ENCODE peak calls at places on chromosome 4, in eight cellular contexts. One of them, this sample, is unnamed.

GRCh38 chr4:154612472-154613414 is at the start of gene FGG:
- DNase-seq in activated naive CD4-positive, alpha-beta T cell treated with anti-CD3 and anti-CD28 coated beads for 36 hours: no peak
- DNase-seq in NCI-H345: no peak
- DNase-seq in head of caudate nucleus: no peak
- DNase-seq in NAMALWA: no peak
- DNase-seq in stimulated activated CD8-positive, alpha-beta memory T cell treated with anti-CD3 and anti-CD28 coated beads, Interleukin-15, amount 100 ng/mL, for 4 hours: no peak
- DNase-seq in hypothalamus: no peak
- DNase-seq in lung microvascular endothelial cell: no peak
- DNase-seq in this sample: no peak

GRCh38 chr4:84501721-84502267 is 2.7 kb upstream of the NKX6-1 start:
- DNase-seq in stimulated activated CD8-positive, alpha-beta memory T cell treated with anti-CD3 and anti-CD28 coated beads, Interleukin-15, amount 100 ng/mL, for 4 hours: no peak
- DNase-seq in head of caudate nucleus: no peak
- DNase-seq in hypothalamus: no peak
- DNase-seq in NCI-H345: no peak
- DNase-seq in NAMALWA: no peak
- DNase-seq in activated naive CD4-positive, alpha-beta T cell treated with anti-CD3 and anti-CD28 coated beads for 36 hours: no peak
- DNase-seq in lung microvascular endothelial cell: no peak
- DNase-seq in this sample: no peak

GRCh38 chr4:39905656-39906055 is 72.1 kb downstream of the PDS5A start:
- DNase-seq in lung microvascular endothelial cell: no peak
- DNase-seq in stimulated activated CD8-positive, alpha-beta memory T cell treated with anti-CD3 and anti-CD28 coated beads, Interleukin-15, amount 100 ng/mL, for 4 hours: no peak
- DNase-seq in activated naive CD4-positive, alpha-beta T cell treated with anti-CD3 and anti-CD28 coated beads for 36 hours: no peak
- DNase-seq in NAMALWA: no peak
- DNase-seq in head of caudate nucleus: no peak
- DNase-seq in NCI-H345: no peak
- DNase-seq in hypothalamus: no peak
- DNase-seq in this sample: no peak

GRCh38 chr4:5471691-5472090 is 236.7 kb downstream of the EVC2 start:
- DNase-seq in activated naive CD4-positive, alpha-beta T cell treated with anti-CD3 and anti-CD28 coated beads for 36 hours: no peak
- DNase-seq in stimulated activated CD8-positive, alpha-beta memory T cell treated with anti-CD3 and anti-CD28 coated beads, Interleukin-15, amount 100 ng/mL, for 4 hours: no peak
- DNase-seq in lung microvascular endothelial cell: no peak
- DNase-seq in NAMALWA: no peak
- DNase-seq in NCI-H345: no peak
- DNase-seq in hypothalamus: no peak
- DNase-seq in head of caudate nucleus: peak
- DNase-seq in this sample: no peak

GRCh38 chr4:6720202-6720699 is 4.3 kb downstream of the BLOC1S4 start:
- DNase-seq in activated naive CD4-positive, alpha-beta T cell treated with anti-CD3 and anti-CD28 coated beads for 36 hours: peak
- DNase-seq in hypothalamus: peak
- DNase-seq in NAMALWA: peak
- DNase-seq in NCI-H345: peak
- DNase-seq in head of caudate nucleus: peak
- DNase-seq in lung microvascular endothelial cell: peak
- DNase-seq in stimulated activated CD8-positive, alpha-beta memory T cell treated with anti-CD3 and anti-CD28 coated beads, Interleukin-15, amount 100 ng/mL, for 4 hours: peak
- DNase-seq in this sample: peak

GRCh38 chr4:10203851-10204250 is 87.3 kb upstream of the WDR1 start:
- DNase-seq in hypothalamus: no peak
- DNase-seq in NAMALWA: no peak
- DNase-seq in lung microvascular endothelial cell: no peak
- DNase-seq in NCI-H345: no peak
- DNase-seq in head of caudate nucleus: no peak
- DNase-seq in stimulated activated CD8-positive, alpha-beta memory T cell treated with anti-CD3 and anti-CD28 coated beads, Interleukin-15, amount 100 ng/mL, for 4 hours: no peak
- DNase-seq in activated naive CD4-positive, alpha-beta T cell treated with anti-CD3 and anti-CD28 coated beads for 36 hours: no peak
- DNase-seq in this sample: no peak

GRCh38 chr4:106063009-106063408 is 167.7 kb downstream of the NPNT start:
- DNase-seq in stimulated activated CD8-positive, alpha-beta memory T cell treated with anti-CD3 and anti-CD28 coated beads, Interleukin-15, amount 100 ng/mL, for 4 hours: no peak
- DNase-seq in NCI-H345: no peak
- DNase-seq in hypothalamus: no peak
- DNase-seq in lung microvascular endothelial cell: no peak
- DNase-seq in NAMALWA: no peak
- DNase-seq in activated naive CD4-positive, alpha-beta T cell treated with anti-CD3 and anti-CD28 coated beads for 36 hours: no peak
- DNase-seq in head of caudate nucleus: no peak
- DNase-seq in this sample: no peak

GRCh38 chr4:169859366-169860216 is 101.8 kb upstream of the HPF1 start:
- DNase-seq in hypothalamus: no peak
- DNase-seq in head of caudate nucleus: no peak
- DNase-seq in stimulated activated CD8-positive, alpha-beta memory T cell treated with anti-CD3 and anti-CD28 coated beads, Interleukin-15, amount 100 ng/mL, for 4 hours: no peak
- DNase-seq in activated naive CD4-positive, alpha-beta T cell treated with anti-CD3 and anti-CD28 coated beads for 36 hours: no peak
- DNase-seq in lung microvascular endothelial cell: peak
- DNase-seq in NCI-H345: no peak
- DNase-seq in NAMALWA: no peak
- DNase-seq in this sample: no peak

GRCh38 chr4:1518997-1519700 is 112.9 kb upstream of the NKX1-1 start:
- DNase-seq in lung microvascular endothelial cell: no peak
- DNase-seq in NCI-H345: no peak
- DNase-seq in stimulated activated CD8-positive, alpha-beta memory T cell treated with anti-CD3 and anti-CD28 coated beads, Interleukin-15, amount 100 ng/mL, for 4 hours: no peak
- DNase-seq in head of caudate nucleus: no peak
- DNase-seq in NAMALWA: no peak
- DNase-seq in activated naive CD4-positive, alpha-beta T cell treated with anti-CD3 and anti-CD28 coated beads for 36 hours: no peak
- DNase-seq in hypothalamus: no peak
- DNase-seq in this sample: no peak

GRCh38 chr4:79247695-79248394 is 78.0 kb downstream of the NAA11 start:
- DNase-seq in NCI-H345: no peak
- DNase-seq in NAMALWA: no peak
- DNase-seq in activated naive CD4-positive, alpha-beta T cell treated with anti-CD3 and anti-CD28 coated beads for 36 hours: no peak
- DNase-seq in stimulated activated CD8-positive, alpha-beta memory T cell treated with anti-CD3 and anti-CD28 coated beads, Interleukin-15, amount 100 ng/mL, for 4 hours: no peak
- DNase-seq in hypothalamus: no peak
- DNase-seq in head of caudate nucleus: no peak
- DNase-seq in lung microvascular endothelial cell: no peak
- DNase-seq in this sample: no peak

GRCh38 chr4:84913176-84913575 is 53.3 kb downstream of the WDFY3 start:
- DNase-seq in lung microvascular endothelial cell: no peak
- DNase-seq in hypothalamus: no peak
- DNase-seq in head of caudate nucleus: no peak
- DNase-seq in NAMALWA: no peak
- DNase-seq in activated naive CD4-positive, alpha-beta T cell treated with anti-CD3 and anti-CD28 coated beads for 36 hours: no peak
- DNase-seq in stimulated activated CD8-positive, alpha-beta memory T cell treated with anti-CD3 and anti-CD28 coated beads, Interleukin-15, amount 100 ng/mL, for 4 hours: no peak
- DNase-seq in NCI-H345: no peak
- DNase-seq in this sample: no peak

GRCh38 chr4:102272318-102272717 is 73.0 kb downstream of the SLC39A8 start:
- DNase-seq in stimulated activated CD8-positive, alpha-beta memory T cell treated with anti-CD3 and anti-CD28 coated beads, Interleukin-15, amount 100 ng/mL, for 4 hours: no peak
- DNase-seq in activated naive CD4-positive, alpha-beta T cell treated with anti-CD3 and anti-CD28 coated beads for 36 hours: no peak
- DNase-seq in lung microvascular endothelial cell: no peak
- DNase-seq in NAMALWA: no peak
- DNase-seq in hypothalamus: no peak
- DNase-seq in head of caudate nucleus: no peak
- DNase-seq in NCI-H345: no peak
- DNase-seq in this sample: no peak

GRCh38 chr4:146051724-146052396 is 113.2 kb upstream of the ZNF827 start:
- DNase-seq in hypothalamus: no peak
- DNase-seq in activated naive CD4-positive, alpha-beta T cell treated with anti-CD3 and anti-CD28 coated beads for 36 hours: no peak
- DNase-seq in NAMALWA: no peak
- DNase-seq in NCI-H345: no peak
- DNase-seq in stimulated activated CD8-positive, alpha-beta memory T cell treated with anti-CD3 and anti-CD28 coated beads, Interleukin-15, amount 100 ng/mL, for 4 hours: no peak
- DNase-seq in head of caudate nucleus: no peak
- DNase-seq in lung microvascular endothelial cell: no peak
- DNase-seq in this sample: no peak

GRCh38 chr4:102817613-102818268 is 9.6 kb downstream of the UBE2D3 start:
- DNase-seq in lung microvascular endothelial cell: peak
- DNase-seq in head of caudate nucleus: no peak
- DNase-seq in activated naive CD4-positive, alpha-beta T cell treated with anti-CD3 and anti-CD28 coated beads for 36 hours: no peak
- DNase-seq in NCI-H345: no peak
- DNase-seq in hypothalamus: no peak
- DNase-seq in NAMALWA: no peak
- DNase-seq in stimulated activated CD8-positive, alpha-beta memory T cell treated with anti-CD3 and anti-CD28 coated beads, Interleukin-15, amount 100 ng/mL, for 4 hours: no peak
- DNase-seq in this sample: no peak

GRCh38 chr4:99808260-99808857 is 8.3 kb upstream of the DAPP1 start:
- DNase-seq in hypothalamus: peak
- DNase-seq in NAMALWA: peak
- DNase-seq in head of caudate nucleus: peak
- DNase-seq in NCI-H345: peak
- DNase-seq in lung microvascular endothelial cell: peak
- DNase-seq in stimulated activated CD8-positive, alpha-beta memory T cell treated with anti-CD3 and anti-CD28 coated beads, Interleukin-15, amount 100 ng/mL, for 4 hours: peak
- DNase-seq in activated naive CD4-positive, alpha-beta T cell treated with anti-CD3 and anti-CD28 coated beads for 36 hours: peak
- DNase-seq in this sample: peak

GRCh38 chr4:74006009-74006476 is 7.6 kb upstream of the CXCL5 start:
- DNase-seq in head of caudate nucleus: no peak
- DNase-seq in NAMALWA: no peak
- DNase-seq in NCI-H345: no peak
- DNase-seq in stimulated activated CD8-positive, alpha-beta memory T cell treated with anti-CD3 and anti-CD28 coated beads, Interleukin-15, amount 100 ng/mL, for 4 hours: no peak
- DNase-seq in lung microvascular endothelial cell: no peak
- DNase-seq in hypothalamus: no peak
- DNase-seq in activated naive CD4-positive, alpha-beta T cell treated with anti-CD3 and anti-CD28 coated beads for 36 hours: no peak
- DNase-seq in this sample: no peak

GRCh38 chr4:2303121-2303685 is 41.3 kb upstream of the MXD4 start:
- DNase-seq in lung microvascular endothelial cell: no peak
- DNase-seq in activated naive CD4-positive, alpha-beta T cell treated with anti-CD3 and anti-CD28 coated beads for 36 hours: no peak
- DNase-seq in head of caudate nucleus: no peak
- DNase-seq in NCI-H345: no peak
- DNase-seq in NAMALWA: no peak
- DNase-seq in stimulated activated CD8-positive, alpha-beta memory T cell treated with anti-CD3 and anti-CD28 coated beads, Interleukin-15, amount 100 ng/mL, for 4 hours: no peak
- DNase-seq in hypothalamus: no peak
- DNase-seq in this sample: no peak

GRCh38 chr4:107619731-107620130 is 100.3 kb downstream of the PAPSS1 start:
- DNase-seq in head of caudate nucleus: no peak
- DNase-seq in activated naive CD4-positive, alpha-beta T cell treated with anti-CD3 and anti-CD28 coated beads for 36 hours: no peak
- DNase-seq in hypothalamus: no peak
- DNase-seq in lung microvascular endothelial cell: no peak
- DNase-seq in stimulated activated CD8-positive, alpha-beta memory T cell treated with anti-CD3 and anti-CD28 coated beads, Interleukin-15, amount 100 ng/mL, for 4 hours: no peak
- DNase-seq in NAMALWA: no peak
- DNase-seq in NCI-H345: no peak
- DNase-seq in this sample: no peak

GRCh38 chr4:122412547-122412946 is 33.7 kb downstream of the ADAD1 start:
- DNase-seq in lung microvascular endothelial cell: no peak
- DNase-seq in head of caudate nucleus: no peak
- DNase-seq in NAMALWA: no peak
- DNase-seq in stimulated activated CD8-positive, alpha-beta memory T cell treated with anti-CD3 and anti-CD28 coated beads, Interleukin-15, amount 100 ng/mL, for 4 hours: no peak
- DNase-seq in NCI-H345: no peak
- DNase-seq in hypothalamus: no peak
- DNase-seq in activated naive CD4-positive, alpha-beta T cell treated with anti-CD3 and anti-CD28 coated beads for 36 hours: no peak
- DNase-seq in this sample: no peak

GRCh38 chr4:35151816-35152572 is 1092.3 kb downstream of the ARAP2 start:
- DNase-seq in head of caudate nucleus: no peak
- DNase-seq in NCI-H345: peak
- DNase-seq in activated naive CD4-positive, alpha-beta T cell treated with anti-CD3 and anti-CD28 coated beads for 36 hours: peak
- DNase-seq in lung microvascular endothelial cell: no peak
- DNase-seq in hypothalamus: no peak
- DNase-seq in NAMALWA: peak
- DNase-seq in stimulated activated CD8-positive, alpha-beta memory T cell treated with anti-CD3 and anti-CD28 coated beads, Interleukin-15, amount 100 ng/mL, for 4 hours: no peak
- DNase-seq in this sample: peak